ENCODE peak calls at places on chromosomes 6 and 20, in four cellular contexts. One of them, this sample, is unnamed.

GRCh38 chr6:167078745-167079144 is 44.2 kb upstream of the CCR6 start:
- DNase-seq in IMR-90: no peak
- DNase-seq in H9: no peak
- DNase-seq in H1: no peak
- DNase-seq in this sample: no peak

GRCh38 chr20:20571068-20571780 is 141.2 kb downstream of the RALGAPA2 start:
- DNase-seq in IMR-90: no peak
- DNase-seq in H9: no peak
- DNase-seq in H1: no peak
- DNase-seq in this sample: no peak

GRCh38 chr20:2671977-2672376 is 8.0 kb upstream of the IDH3B start:
- DNase-seq in IMR-90: no peak
- DNase-seq in H9: no peak
- DNase-seq in H1: peak
- DNase-seq in this sample: peak

GRCh38 chr6:152426276-152426675 is 210.9 kb downstream of the SYNE1 start:
- DNase-seq in IMR-90: no peak
- DNase-seq in H9: no peak
- DNase-seq in H1: no peak
- DNase-seq in this sample: no peak

GRCh38 chr20:17024513-17025105 is 202.2 kb upstream of the PCSK2 start:
- DNase-seq in IMR-90: peak
- DNase-seq in H9: peak
- DNase-seq in H1: no peak
- DNase-seq in this sample: peak

GRCh38 chr20:42975974-42976373 is 213.7 kb downstream of the PTPRT start:
- DNase-seq in IMR-90: no peak
- DNase-seq in H9: no peak
- DNase-seq in H1: no peak
- DNase-seq in this sample: no peak

GRCh38 chr6:169800668-169801395 is 49.4 kb downstream of the ERMARD start:
- DNase-seq in IMR-90: peak
- DNase-seq in H9: peak
- DNase-seq in H1: peak
- DNase-seq in this sample: peak

GRCh38 chr6:11653028-11653583 is 115.6 kb downstream of the TMEM170B start:
- DNase-seq in IMR-90: peak
- DNase-seq in H9: no peak
- DNase-seq in H1: no peak
- DNase-seq in this sample: peak

GRCh38 chr6:111478064-111478476 is 4.9 kb downstream of the REV3L start:
- DNase-seq in IMR-90: peak
- DNase-seq in H9: no peak
- DNase-seq in H1: no peak
- DNase-seq in this sample: peak

GRCh38 chr20:20547221-20547875 is 165.1 kb downstream of the RALGAPA2 start:
- DNase-seq in IMR-90: peak
- DNase-seq in H9: no peak
- DNase-seq in H1: no peak
- DNase-seq in this sample: no peak

GRCh38 chr6:160991411-160992322 is at the start of gene MAP3K4:
- DNase-seq in IMR-90: peak
- DNase-seq in H9: peak
- DNase-seq in H1: peak
- DNase-seq in this sample: peak

GRCh38 chr6:12340488-12340818 is 50.3 kb downstream of the EDN1 start:
- DNase-seq in IMR-90: no peak
- DNase-seq in H9: no peak
- DNase-seq in H1: no peak
- DNase-seq in this sample: no peak

GRCh38 chr6:11972806-11973205 is 39.3 kb upstream of the HIVEP1 start:
- DNase-seq in IMR-90: no peak
- DNase-seq in H9: no peak
- DNase-seq in H1: no peak
- DNase-seq in this sample: no peak

GRCh38 chr20:50372770-50373088 is 137.5 kb upstream of the PTPN1 start:
- DNase-seq in IMR-90: peak
- DNase-seq in H9: no peak
- DNase-seq in H1: no peak
- DNase-seq in this sample: peak

GRCh38 chr20:33724439-33725094 is 4.5 kb upstream of the PXMP4 start:
- DNase-seq in IMR-90: no peak
- DNase-seq in H9: no peak
- DNase-seq in H1: no peak
- DNase-seq in this sample: no peak

GRCh38 chr6:143180860-143181259 is 120.2 kb downstream of the AIG1 start:
- DNase-seq in IMR-90: no peak
- DNase-seq in H9: no peak
- DNase-seq in H1: no peak
- DNase-seq in this sample: no peak

GRCh38 chr20:50193169-50193850 is 2.7 kb downstream of the CEBPB start:
- DNase-seq in IMR-90: peak
- DNase-seq in H9: peak
- DNase-seq in H1: no peak
- DNase-seq in this sample: no peak

GRCh38 chr6:113763883-113764282 is 93.3 kb upstream of the MARCKS start:
- DNase-seq in IMR-90: peak
- DNase-seq in H9: no peak
- DNase-seq in H1: no peak
- DNase-seq in this sample: peak

GRCh38 chr6:52729594-52729993 is 33.7 kb downstream of the GSTA2 start:
- DNase-seq in IMR-90: no peak
- DNase-seq in H9: no peak
- DNase-seq in H1: no peak
- DNase-seq in this sample: no peak

GRCh38 chr20:33671573-33672288 is 2.5 kb downstream of the NECAB3 start:
- DNase-seq in IMR-90: no peak
- DNase-seq in H9: no peak
- DNase-seq in H1: no peak
- DNase-seq in this sample: no peak

GRCh38 chr6:56647172-56647762 is 4.6 kb upstream of the DST start:
- DNase-seq in IMR-90: no peak
- DNase-seq in H9: no peak
- DNase-seq in H1: no peak
- DNase-seq in this sample: no peak
- H3K27ac ChIP-seq in IMR-90: no peak
- H3K27ac ChIP-seq in H9: no peak
- H3K27ac ChIP-seq in H1: no peak
- H3K27ac ChIP-seq in this sample: no peak

DNA sequence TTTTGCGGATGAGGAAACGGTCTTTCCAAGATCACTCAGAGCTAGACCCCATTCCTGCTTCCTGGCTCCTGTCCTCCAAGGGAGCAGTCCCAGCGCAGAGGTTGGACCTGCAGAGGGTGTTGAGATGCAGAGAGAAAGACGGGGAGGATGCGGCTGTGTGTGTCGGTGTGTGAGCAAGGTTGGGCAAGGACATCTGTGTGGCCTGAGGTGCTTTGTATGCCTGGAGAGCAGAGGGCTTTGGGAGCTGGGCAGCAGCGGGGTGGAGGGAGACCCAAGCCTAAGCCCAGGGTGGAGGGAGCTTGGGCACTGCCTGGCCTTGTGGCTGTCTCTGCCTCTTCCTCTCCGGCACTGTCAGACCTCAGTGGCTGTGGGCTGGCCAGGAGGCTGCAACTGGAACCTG is 147.4 kb upstream of the RNF24 start:
- DNase-seq in IMR-90: no peak
- DNase-seq in H9: no peak
- DNase-seq in H1: peak
- DNase-seq in this sample: no peak
- H2BK120ac ChIP-seq in IMR-90: no peak
- H2BK120ac ChIP-seq in H9: no peak
- H2BK120ac ChIP-seq in H1: no peak
- H2BK120ac ChIP-seq in this sample: no peak

GRCh38 chr6:149324428-149324827 is 6.9 kb downstream of the TAB2 start:
- DNase-seq in IMR-90: no peak
- DNase-seq in H9: no peak
- DNase-seq in H1: no peak
- DNase-seq in this sample: no peak
- H4K5ac ChIP-seq in IMR-90: no peak
- H4K5ac ChIP-seq in H9: no peak
- H4K5ac ChIP-seq in H1: no peak
- H4K5ac ChIP-seq in this sample: no peak

GRCh38 chr6:35087361-35088280 is 53.5 kb downstream of the TCP11 start:
- DNase-seq in IMR-90: no peak
- DNase-seq in H9: peak
- DNase-seq in H1: peak
- DNase-seq in this sample: no peak
- H3K27ac ChIP-seq in IMR-90: no peak
- H3K27ac ChIP-seq in H9: no peak
- H3K27ac ChIP-seq in H1: no peak
- H3K27ac ChIP-seq in this sample: no peak

DNA sequence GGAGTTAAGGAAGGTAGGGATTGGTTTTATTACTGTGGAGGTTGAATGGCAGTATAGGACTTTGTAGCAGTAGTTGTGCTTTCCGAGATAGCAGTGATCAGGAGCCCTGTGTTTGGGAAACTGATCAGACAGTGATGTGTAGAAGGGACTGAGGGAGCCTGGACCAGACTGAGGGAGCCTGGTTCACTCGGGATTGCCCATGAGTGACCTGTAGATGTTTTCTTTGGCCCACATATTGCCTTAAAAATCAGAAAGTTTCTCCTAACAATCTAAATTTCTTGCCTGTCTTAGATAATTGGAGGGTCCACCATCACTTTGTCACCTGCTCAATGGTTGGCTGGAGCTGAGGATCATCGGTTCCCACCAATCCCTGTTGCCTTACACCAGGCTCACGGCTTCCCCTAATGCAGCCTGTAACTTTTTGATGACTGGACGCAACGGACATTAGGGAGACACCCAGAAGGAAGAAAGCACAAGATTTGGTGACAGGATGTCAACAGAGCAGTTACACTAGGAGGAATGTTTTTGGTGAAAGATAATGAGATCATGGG is 1.1 kb downstream of the CDS2 start:
- DNase-seq in IMR-90: no peak
- DNase-seq in H9: no peak
- DNase-seq in H1: no peak
- DNase-seq in this sample: no peak
- H2BK120ac ChIP-seq in IMR-90: no peak
- H2BK120ac ChIP-seq in H9: no peak
- H2BK120ac ChIP-seq in H1: no peak
- H2BK120ac ChIP-seq in this sample: no peak

DNA sequence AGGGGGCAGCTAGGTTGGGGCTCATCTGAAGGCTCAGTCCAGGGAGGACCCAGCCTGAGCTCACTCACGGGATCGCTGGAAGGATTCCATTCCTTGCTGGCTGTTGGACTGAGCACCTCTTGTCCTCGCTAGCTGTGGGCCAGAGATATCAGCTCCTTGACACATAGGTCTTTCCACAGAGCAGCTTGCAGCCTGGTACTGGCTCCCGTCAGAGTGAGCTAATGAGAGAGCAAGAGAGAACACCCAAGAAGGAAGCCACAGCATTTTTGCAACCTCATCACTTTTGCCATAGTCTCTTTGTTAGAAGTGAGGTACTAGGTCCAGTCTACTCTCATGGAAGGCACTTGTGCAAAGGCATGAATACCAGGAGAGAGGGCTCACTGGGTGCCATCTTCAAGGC is 179.9 kb downstream of the CDC5L start:
- DNase-seq in IMR-90: no peak
- DNase-seq in H9: no peak
- DNase-seq in H1: no peak
- DNase-seq in this sample: no peak
- H4K5ac ChIP-seq in IMR-90: no peak
- H4K5ac ChIP-seq in H9: no peak
- H4K5ac ChIP-seq in H1: no peak
- H4K5ac ChIP-seq in this sample: no peak

DNA sequence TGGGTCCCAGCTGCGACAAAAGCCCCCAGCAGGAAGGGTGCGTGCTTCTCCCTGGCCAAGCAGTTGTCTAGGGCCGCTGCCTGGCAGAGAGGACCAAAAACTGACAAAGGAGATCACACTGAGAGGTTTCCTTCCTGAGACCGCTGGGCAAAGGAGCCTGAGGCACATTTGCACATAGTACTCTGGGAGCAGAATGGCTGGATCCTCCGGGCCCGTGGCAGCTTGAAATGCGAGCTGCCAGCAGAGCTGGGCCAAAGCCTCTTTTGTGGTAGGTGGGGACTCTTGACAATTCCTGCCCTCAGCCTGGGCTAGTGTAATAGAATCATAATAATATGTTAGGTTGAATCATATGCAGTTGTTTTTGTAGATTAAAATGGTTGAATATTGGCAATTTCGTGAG is 33.1 kb upstream of the RNF8 start:
- DNase-seq in IMR-90: no peak
- DNase-seq in H9: no peak
- DNase-seq in H1: no peak
- DNase-seq in this sample: no peak
- H3K27ac ChIP-seq in IMR-90: no peak
- H3K27ac ChIP-seq in H9: no peak
- H3K27ac ChIP-seq in H1: no peak
- H3K27ac ChIP-seq in this sample: no peak

DNA sequence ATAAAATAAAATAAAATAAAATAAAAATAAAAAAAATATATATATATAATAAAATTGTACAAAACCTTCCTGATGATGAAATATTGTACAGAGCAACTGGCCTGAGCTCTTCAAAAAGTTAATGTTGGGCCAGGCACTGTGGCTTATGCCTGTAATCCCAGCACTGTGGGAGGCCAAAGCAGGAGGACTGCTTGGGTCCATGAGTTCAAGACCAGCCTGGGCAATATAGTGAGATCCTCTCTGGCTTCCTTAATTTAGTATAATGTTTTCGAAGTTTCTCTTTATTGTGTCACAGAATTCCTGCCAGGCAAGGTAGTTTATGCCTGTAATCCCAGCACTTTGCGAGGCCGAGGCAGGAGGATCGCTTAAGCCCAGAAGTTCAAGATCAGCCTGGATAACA is 113.9 kb upstream of the SALL4 start:
- DNase-seq in IMR-90: no peak
- DNase-seq in H9: no peak
- DNase-seq in H1: no peak
- DNase-seq in this sample: no peak
- H2BK120ac ChIP-seq in IMR-90: no peak
- H2BK120ac ChIP-seq in H9: no peak
- H2BK120ac ChIP-seq in H1: no peak
- H2BK120ac ChIP-seq in this sample: no peak